ENCODE peak calls at places on chromosome 17, in four cellular contexts. B, R, J and W are unnamed samples.

GRCh38 chr17:17435323-17435722 is 41.5 kb upstream of the MED9 start:
- DNase-seq in B (no peak), R (peak), J (no peak), W (no peak)

GRCh38 chr17:65656390-65657250 is 95.2 kb upstream of the AXIN2 start:
- DNase-seq in B (no peak), R (no peak), J (no peak), W (no peak)

GRCh38 chr17:79883202-79883601 is 44.0 kb upstream of the CBX4 start:
- DNase-seq in B (peak), R (no peak), J (no peak), W (no peak)

GRCh38 chr17:43021739-43022512 is at the start of gene VAT1:
- DNase-seq in B (peak), R (peak), J (peak), W (peak)

GRCh38 chr17:30210366-30210765 is 25.1 kb downstream of the SLC6A4 start:
- DNase-seq in B (no peak), R (no peak), J (no peak), W (no peak)

GRCh38 chr17:58344047-58344790 is 7.8 kb downstream of the SUPT4H1 start:
- DNase-seq in B (no peak), R (no peak), J (no peak), W (no peak)

GRCh38 chr17:81481011-81481799 is 31.4 kb downstream of the ACTG1 start:
- DNase-seq in B (peak), R (peak), J (peak), W (peak)

GRCh38 chr17:36918260-36918691 is 19.0 kb upstream of the LHX1 start:
- DNase-seq in B (no peak), R (no peak), J (no peak), W (no peak)

GRCh38 chr17:21303441-21304065 is 19.0 kb downstream of the MAP2K3 start:
- DNase-seq in B (no peak), R (no peak), J (no peak), W (no peak)